ENCODE peak calls at places on chromosomes 16 and 17, in six cellular contexts. One of them, this sample, is unnamed. For H3K27me3, the result is how much of the 10 kb centered on the place peaks cover.

GRCh38 chr16:67277999-67278772 is 1.1 kb upstream of the PLEKHG4 start:
- DNase-seq in stomach: no peak
- DNase-seq in HCT116: no peak
- DNase-seq in IMR-90: peak
- DNase-seq in adrenal gland: peak
- DNase-seq in breast epithelium: no peak
- DNase-seq in this sample: no peak

GRCh38 chr17:48259710-48260291 is 152.2 kb downstream of the SNX11 start:
- DNase-seq in stomach: no peak
- DNase-seq in adrenal gland: no peak
- DNase-seq in breast epithelium: no peak
- DNase-seq in IMR-90: peak
- DNase-seq in HCT116: no peak
- DNase-seq in this sample: no peak

GRCh38 chr16:89256651-89257254 is 39.2 kb downstream of the ZNF778 start:
- DNase-seq in IMR-90: peak
- DNase-seq in breast epithelium: no peak
- DNase-seq in adrenal gland: peak
- DNase-seq in stomach: peak
- DNase-seq in HCT116: no peak
- DNase-seq in this sample: no peak

GRCh38 chr17:49494937-49495841 is at the start of gene NGFR:
- DNase-seq in breast epithelium: no peak
- DNase-seq in HCT116: no peak
- DNase-seq in IMR-90: peak
- DNase-seq in stomach: no peak
- DNase-seq in adrenal gland: no peak
- DNase-seq in this sample: no peak

GRCh38 chr16:74743668-74744299 is 30.8 kb downstream of the FA2H start:
- DNase-seq in IMR-90: peak
- DNase-seq in HCT116: peak
- DNase-seq in adrenal gland: peak
- DNase-seq in breast epithelium: peak
- DNase-seq in stomach: peak
- DNase-seq in this sample: no peak

GRCh38 chr17:34163681-34164080 is 91.4 kb upstream of the CCL2 start:
- DNase-seq in stomach: no peak
- DNase-seq in HCT116: no peak
- DNase-seq in breast epithelium: no peak
- DNase-seq in IMR-90: peak
- DNase-seq in adrenal gland: peak
- DNase-seq in this sample: no peak

GRCh38 chr17:10772425-10773380 is 31.2 kb downstream of the TMEM238L start:
- DNase-seq in IMR-90: peak
- DNase-seq in HCT116: peak
- DNase-seq in adrenal gland: no peak
- DNase-seq in breast epithelium: no peak
- DNase-seq in stomach: peak
- DNase-seq in this sample: no peak

GRCh38 chr16:89658221-89658879 is 714 bp downstream of the SPATA33 start:
- DNase-seq in adrenal gland: peak
- DNase-seq in HCT116: no peak
- DNase-seq in breast epithelium: no peak
- DNase-seq in stomach: peak
- DNase-seq in IMR-90: no peak
- DNase-seq in this sample: no peak

DNA sequence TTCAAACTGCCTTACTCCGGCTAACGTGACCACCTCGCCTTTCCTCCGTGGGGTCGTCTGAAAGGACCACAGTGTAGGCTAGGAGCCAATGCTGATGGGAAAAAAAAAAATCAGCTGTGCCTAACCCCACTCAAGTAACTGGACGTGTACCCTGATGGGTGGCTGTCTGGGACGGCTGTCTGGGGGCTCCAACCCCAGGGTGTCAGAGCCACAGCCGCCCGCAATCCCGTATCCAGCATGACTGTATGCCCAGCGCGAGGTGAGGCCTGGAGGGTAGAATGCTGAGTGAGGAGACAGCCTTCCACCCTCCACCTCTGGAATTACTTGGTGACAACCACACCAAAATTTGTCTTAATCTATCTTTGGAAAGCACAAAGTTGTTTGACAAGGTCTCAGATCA is 2.8 kb downstream of the CSNK1D start:
- DNase-seq in IMR-90: no peak
- DNase-seq in adrenal gland: no peak
- DNase-seq in HCT116: no peak
- DNase-seq in stomach: no peak
- DNase-seq in breast epithelium: no peak
- DNase-seq in this sample: no peak
- TF ChIP-seq POLR2A in IMR-90: no peak
- TF ChIP-seq POLR2A in adrenal gland: no peak
- TF ChIP-seq POLR2A in HCT116: no peak
- TF ChIP-seq POLR2A in stomach: no peak
- TF ChIP-seq POLR2A in breast epithelium: no peak
- TF ChIP-seq POLR2A in this sample: no peak

DNA sequence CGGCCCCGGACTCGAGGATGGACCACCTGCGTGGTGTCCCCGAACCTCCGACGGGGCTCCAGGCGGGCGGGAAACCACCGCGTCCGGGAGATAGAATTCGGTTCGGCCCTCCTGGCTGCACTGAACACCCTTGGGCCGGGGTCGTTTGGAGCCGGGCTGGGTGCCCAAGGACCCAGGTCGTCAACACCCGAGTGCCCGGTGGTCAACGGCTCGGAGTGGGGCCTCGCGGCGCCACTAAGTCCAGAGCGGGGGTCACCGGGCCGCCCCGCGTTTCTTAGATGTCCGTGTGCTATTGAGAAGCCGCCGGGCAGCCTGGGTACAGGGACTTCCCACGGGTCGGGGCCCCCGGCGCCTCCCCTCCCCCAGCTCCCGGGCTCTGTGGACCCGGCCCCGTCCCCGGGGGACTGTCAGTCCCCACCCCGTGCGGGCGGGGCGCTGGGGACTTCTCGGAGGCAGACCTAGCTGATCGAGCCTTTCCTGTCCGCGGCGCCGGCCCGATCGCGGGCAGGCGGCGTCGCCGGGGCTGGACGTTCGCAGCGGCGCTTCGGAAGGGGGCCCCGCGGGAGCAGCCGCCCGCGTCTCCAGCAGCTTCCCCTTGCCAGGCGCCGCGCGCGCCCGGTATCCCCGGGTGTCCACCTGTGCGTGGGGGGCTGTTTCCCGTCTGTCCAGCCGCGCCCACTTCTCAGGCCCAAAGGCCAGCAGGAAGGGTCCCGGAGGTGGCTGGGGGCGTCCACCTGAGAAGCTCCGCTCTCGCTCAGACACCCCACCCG is 655 bp upstream of the NPTX1 start:
- DNase-seq in IMR-90: no peak
- DNase-seq in breast epithelium: no peak
- DNase-seq in HCT116: no peak
- DNase-seq in stomach: no peak
- DNase-seq in adrenal gland: no peak
- DNase-seq in this sample: no peak
- H3K27me3 ChIP-seq in IMR-90: half or more
- H3K27me3 ChIP-seq in breast epithelium: under half
- H3K27me3 ChIP-seq in HCT116: under half
- H3K27me3 ChIP-seq in stomach: half or more
- H3K27me3 ChIP-seq in adrenal gland: half or more
- H3K27me3 ChIP-seq in this sample: under half

GRCh38 chr17:46108120-46108519 is 85.1 kb downstream of the KANSL1 start:
- DNase-seq in IMR-90: no peak
- DNase-seq in adrenal gland: no peak
- DNase-seq in stomach: no peak
- DNase-seq in breast epithelium: no peak
- DNase-seq in HCT116: no peak
- DNase-seq in this sample: no peak
- H3K4me3 ChIP-seq in IMR-90: no peak
- H3K4me3 ChIP-seq in adrenal gland: no peak
- H3K4me3 ChIP-seq in stomach: no peak
- H3K4me3 ChIP-seq in breast epithelium: no peak
- H3K4me3 ChIP-seq in HCT116: no peak
- H3K4me3 ChIP-seq in this sample: no peak

GRCh38 chr17:82225368-82226029 is 3.3 kb upstream of the SLC16A3 start:
- DNase-seq in adrenal gland: peak
- DNase-seq in breast epithelium: no peak
- DNase-seq in stomach: no peak
- DNase-seq in HCT116: no peak
- DNase-seq in IMR-90: no peak
- DNase-seq in this sample: no peak
- TF ChIP-seq POLR2A in adrenal gland: no peak
- TF ChIP-seq POLR2A in breast epithelium: no peak
- TF ChIP-seq POLR2A in stomach: no peak
- TF ChIP-seq POLR2A in HCT116: no peak
- TF ChIP-seq POLR2A in IMR-90: no peak
- TF ChIP-seq POLR2A in this sample: no peak

DNA sequence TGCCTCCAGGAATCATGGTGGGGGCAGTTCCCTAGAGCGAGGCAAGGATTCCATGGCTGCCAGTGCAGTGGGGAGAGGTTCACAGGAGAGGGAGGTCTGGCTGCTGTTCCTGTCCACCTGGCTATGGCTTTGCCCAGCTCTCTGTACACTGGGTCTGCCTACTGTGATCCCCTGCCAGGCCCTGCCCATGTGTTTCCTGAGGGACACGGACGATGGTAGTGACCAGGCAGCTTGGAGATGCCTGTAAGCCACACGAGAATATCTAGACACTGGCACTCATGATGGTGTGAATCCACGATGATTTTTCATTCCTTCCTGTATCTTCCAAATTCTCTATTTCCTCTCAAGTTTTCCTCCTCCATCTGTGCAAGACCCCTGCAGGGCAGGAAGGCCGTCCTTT is 11.1 kb downstream of the C1QTNF8 start:
- DNase-seq in HCT116: no peak
- DNase-seq in stomach: no peak
- DNase-seq in breast epithelium: no peak
- DNase-seq in adrenal gland: no peak
- DNase-seq in IMR-90: no peak
- DNase-seq in this sample: no peak
- H3K27me3 ChIP-seq in HCT116: under half
- H3K27me3 ChIP-seq in stomach: half or more
- H3K27me3 ChIP-seq in breast epithelium: under half
- H3K27me3 ChIP-seq in adrenal gland: under half
- H3K27me3 ChIP-seq in IMR-90: under half
- H3K27me3 ChIP-seq in this sample: under half

This sample was measured in uterus.